ENCODE peak calls at places on chromosomes 11 and 22, in five cellular contexts. E, B, T, R and L are unnamed samples.

GRCh38 chr22:28424427-28425080 is 255.1 kb downstream of the TTC28 start:
- DNase-seq in E (peak), R (no peak), T (peak), B (no peak), L (peak)

GRCh38 chr11:128629516-128630106 is 42.3 kb upstream of the ETS1 start:
- DNase-seq in R (no peak), E (no peak), T (no peak), B (peak), L (no peak)

GRCh38 chr11:128937480-128937879 is 5.2 kb downstream of the TP53AIP1 start:
- DNase-seq in R (no peak), B (no peak), E (no peak), T (peak), L (no peak)

GRCh38 chr22:22210375-22210774 is 34.2 kb upstream of the VPREB1 start:
- DNase-seq in R (no peak), T (peak), B (no peak), E (peak), L (peak)

GRCh38 chr11:58919980-58920379 is 19.3 kb upstream of the GLYATL1 start:
- DNase-seq in R (no peak), E (no peak), B (no peak), T (no peak), L (no peak)

GRCh38 chr11:69509846-69510390 is 28.5 kb downstream of the LINC01488 start:
- DNase-seq in T (no peak), R (peak), E (no peak), B (no peak), L (no peak)

GRCh38 chr11:86523738-86524602 is 148.4 kb downstream of the ME3 start:
- DNase-seq in T (peak), R (peak), E (peak), B (no peak), L (peak)

GRCh38 chr11:73759520-73760065 is 1.3 kb downstream of the RAB6A start:
- DNase-seq in B (no peak), E (peak), R (no peak), T (peak), L (peak)

GRCh38 chr11:129728571-129728970 is 87.1 kb upstream of the TMEM45B start:
- DNase-seq in R (peak), E (no peak), B (peak), T (no peak), L (no peak)

GRCh38 chr22:40714514-40714966 is 35.3 kb downstream of the MCHR1 start:
- DNase-seq in R (no peak), T (peak), B (no peak), E (peak), L (peak)

GRCh38 chr11:93861808-93862207 is 11.4 kb upstream of the VSTM5 start:
- DNase-seq in B (no peak), T (peak), R (no peak), E (no peak), L (no peak)

GRCh38 chr11:95918720-95919119 is 5.2 kb downstream of the MTMR2 start:
- DNase-seq in R (no peak), B (no peak), T (no peak), E (no peak), L (no peak)

GRCh38 chr11:72220696-72221363 is 3.7 kb upstream of the INPPL1 start:
- DNase-seq in R (no peak), E (no peak), T (no peak), B (no peak), L (no peak)

GRCh38 chr11:64088159-64089026 is 52.7 kb downstream of the FLRT1 start:
- DNase-seq in E (no peak), B (no peak), R (no peak), T (no peak), L (no peak)

GRCh38 chr11:61761440-61762163 is 9.2 kb downstream of the MYRF start:
- DNase-seq in R (no peak), B (no peak), E (no peak), T (no peak), L (no peak)
- H3K4me3 ChIP-seq in R (no peak), B (no peak), E (no peak), T (no peak), L (no peak)

GRCh38 chr11:6900327-6900999 is 8.2 kb upstream of the OR2D2 start:
- DNase-seq in R (no peak), B (no peak), E (no peak), T (peak), L (no peak)
- TF ChIP-seq CTCF in R (peak), B (no peak), E (no peak), T (no peak), L (no peak)

GRCh38 chr11:65434667-65435179 is 12.1 kb downstream of the NEAT1 start:
- DNase-seq in R (no peak), E (no peak), T (peak), B (peak), L (peak)

GRCh38 chr11:65434057-65434666 is 11.6 kb downstream of the NEAT1 start:
- DNase-seq in B (no peak), R (no peak), E (no peak), T (peak), L (peak)

GRCh38 chr11:65435981-65436411 is 13.4 kb downstream of the NEAT1 start:
- DNase-seq in B (peak), E (no peak), T (peak), R (no peak), L (peak)

GRCh38 chr11:65436412-65437032 is 13.9 kb downstream of the NEAT1 start:
- DNase-seq in E (no peak), T (peak), B (peak), R (no peak), L (peak)

DNA sequence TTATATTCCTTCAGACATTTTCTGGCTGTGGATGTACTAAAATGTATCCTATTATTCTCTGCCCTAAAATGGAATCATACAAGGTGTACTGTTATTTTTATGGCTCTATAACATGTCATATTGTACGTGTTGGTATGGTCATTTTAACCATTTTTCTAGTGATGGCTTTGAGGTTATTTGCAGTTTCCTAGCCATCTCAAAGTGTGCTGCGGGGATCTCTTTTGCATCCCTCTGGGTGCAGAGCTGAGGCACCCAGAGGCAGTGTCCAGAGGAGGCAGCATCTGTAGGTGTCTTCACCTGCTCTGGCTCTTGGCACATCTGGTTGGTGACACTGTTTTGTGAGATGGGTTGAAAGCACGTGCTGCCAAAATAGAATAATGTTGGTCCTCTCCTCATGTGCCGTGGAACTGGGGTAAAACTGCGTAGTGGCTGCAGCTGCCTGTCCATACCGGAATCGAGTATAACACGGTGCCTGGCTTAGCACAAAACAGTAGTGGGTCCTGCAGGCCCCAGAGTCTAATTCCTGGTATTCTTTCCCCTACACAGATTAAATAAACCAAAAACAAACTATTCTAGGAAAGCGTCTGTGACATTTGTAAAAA is 12.8 kb downstream of the NEAT1 start:
- DNase-seq in T (no peak), B (peak), E (no peak), R (no peak), L (peak)
- H3K4me3 ChIP-seq in T (no peak), B (no peak), E (peak), R (no peak), L (no peak)

DNA sequence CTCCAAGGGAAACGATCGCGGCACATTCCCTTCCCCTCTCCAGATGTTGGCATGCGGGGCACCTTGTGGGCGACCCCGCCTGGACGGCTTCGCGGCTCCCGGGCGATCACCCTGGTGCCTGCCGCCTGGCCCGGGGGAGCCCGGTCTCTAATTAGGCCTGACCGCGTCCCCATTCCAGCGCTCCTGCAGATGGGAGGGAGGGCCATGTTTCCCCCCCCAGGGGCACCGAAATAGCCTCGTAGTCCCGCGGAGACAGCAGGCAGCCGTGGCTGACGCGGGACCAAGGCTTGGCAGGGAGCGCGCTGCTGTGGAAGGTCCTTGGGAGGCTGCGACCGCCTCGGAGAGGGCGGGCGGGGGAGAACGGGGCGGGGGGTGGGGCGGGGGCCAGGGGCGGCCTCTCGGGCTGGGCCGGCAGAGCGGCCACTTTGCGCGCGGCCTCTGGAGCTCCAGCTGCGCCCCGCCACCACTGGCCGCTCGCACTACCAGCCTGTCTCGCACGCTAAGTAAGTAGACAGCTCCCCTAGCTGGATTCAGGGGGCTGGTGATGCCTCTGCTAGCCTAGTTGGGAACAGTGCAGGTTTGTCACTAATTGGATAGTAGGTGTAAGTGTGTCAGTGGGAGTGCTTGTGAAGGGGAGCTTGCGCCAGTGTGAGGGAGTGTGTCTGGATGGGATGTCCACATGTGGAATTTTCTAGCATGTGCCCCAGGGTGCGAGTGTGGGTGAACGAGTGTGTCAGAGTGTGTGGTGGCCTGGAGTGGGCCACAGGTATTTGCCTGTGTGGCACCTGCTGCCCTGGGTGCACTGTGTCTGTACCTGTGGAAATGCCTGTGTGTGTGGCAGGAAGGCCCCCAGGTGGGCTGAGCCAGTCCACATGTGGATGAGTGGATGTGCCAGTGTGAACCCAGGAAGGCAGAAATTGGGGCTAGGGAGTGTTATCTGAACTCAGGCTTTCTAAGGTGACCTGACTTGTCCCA is at the start of gene INSC:
- DNase-seq in T (no peak), E (no peak), R (no peak), B (no peak), L (no peak)
- TF ChIP-seq CTCF in T (no peak), E (no peak), R (no peak), B (no peak), L (no peak)

GRCh38 chr11:20668844-20669832 is at the start of gene NELL1:
- DNase-seq in E (no peak), B (no peak), T (no peak), R (no peak), L (no peak)
- H3K4me3 ChIP-seq in E (no peak), B (no peak), T (no peak), R (no peak), L (no peak)

GRCh38 chr22:50699001-50699753 is 26.6 kb downstream of the SHANK3 start:
- DNase-seq in T (no peak), R (peak), E (no peak), B (peak), L (no peak)

GRCh38 chr22:50698546-50698945 is 25.9 kb downstream of the SHANK3 start:
- DNase-seq in R (peak), B (peak), E (no peak), T (peak), L (no peak)

GRCh38 chr22:50701076-50701419 is 28.4 kb downstream of the SHANK3 start:
- DNase-seq in E (no peak), R (peak), B (no peak), T (no peak), L (no peak)

GRCh38 chr22:50700387-50701075 is 27.9 kb downstream of the SHANK3 start:
- DNase-seq in T (no peak), E (no peak), B (peak), R (peak), L (no peak)

DNA sequence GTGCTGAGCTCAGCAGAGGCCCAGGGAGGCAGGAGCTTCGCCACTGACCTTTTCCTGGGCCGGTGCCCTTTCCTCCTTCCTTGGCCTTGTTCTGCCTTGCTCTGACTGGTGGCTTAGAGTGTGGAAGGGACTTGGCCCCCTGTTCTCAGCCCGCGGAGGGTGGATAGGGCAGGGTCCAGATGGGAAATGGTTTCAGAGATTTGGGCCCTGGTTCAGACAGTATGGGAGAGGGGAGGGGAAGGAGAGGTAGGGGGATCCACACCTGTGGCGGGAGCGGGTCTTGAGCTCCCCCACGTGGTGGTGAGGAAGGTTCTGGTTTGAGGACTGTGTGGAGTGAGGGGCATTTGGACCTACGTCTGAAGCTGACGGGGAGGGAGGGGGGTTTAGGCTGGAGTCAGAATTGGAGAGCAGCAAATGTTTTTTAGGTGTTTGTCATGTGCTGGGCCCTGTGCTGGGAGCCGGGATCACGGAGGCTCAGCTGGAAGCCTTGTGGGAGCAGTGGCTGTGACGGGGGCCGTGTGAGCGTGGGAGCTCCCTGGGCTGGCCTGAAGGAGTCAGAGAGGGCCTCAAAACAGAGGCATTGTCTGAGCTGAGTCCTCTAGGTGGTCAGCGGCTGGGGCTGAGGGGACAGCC is 27.2 kb downstream of the SHANK3 start:
- DNase-seq in R (peak), E (no peak), T (no peak), B (peak), L (no peak)
- TF ChIP-seq CTCF in R (peak), E (peak), T (no peak), B (no peak), L (peak)

DNA sequence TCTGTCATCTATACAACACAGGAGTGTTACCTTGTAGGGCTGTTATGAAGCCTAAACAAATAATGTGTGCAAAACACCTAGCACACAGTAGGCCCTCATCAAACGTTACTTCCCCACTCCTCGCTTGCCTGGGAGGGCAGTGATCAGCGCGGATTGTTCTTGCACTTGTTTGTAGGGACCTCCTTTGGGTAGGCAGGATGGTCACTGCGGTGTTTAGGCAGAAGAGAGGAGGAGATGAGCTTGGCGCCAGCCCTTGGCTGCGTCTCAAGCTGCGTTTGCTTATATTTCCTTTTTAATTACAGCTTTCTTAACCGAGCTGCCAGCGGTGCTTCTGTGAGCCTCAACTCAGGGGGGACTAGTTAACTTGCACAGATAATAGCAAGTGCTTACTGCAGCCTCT is 15.2 kb downstream of the IFT27 start:
- DNase-seq in T (no peak), E (no peak), B (no peak), R (peak), L (no peak)
- H3K4me3 ChIP-seq in T (no peak), E (no peak), B (no peak), R (no peak), L (no peak)

GRCh38 chr11:12085371-12086251 is 24.8 kb upstream of the MICAL2 start:
- DNase-seq in B (no peak), E (no peak), R (no peak), T (peak), L (no peak)
- TF ChIP-seq CTCF in B (no peak), E (no peak), R (no peak), T (no peak), L (no peak)

GRCh38 chr22:25452116-25452700 is 112.3 kb upstream of the GRK3 start:
- DNase-seq in T (peak), B (no peak), E (no peak), R (no peak), L (no peak)

GRCh38 chr22:25448435-25449051 is 115.9 kb upstream of the GRK3 start:
- DNase-seq in E (no peak), R (no peak), B (no peak), T (peak), L (peak)

GRCh38 chr22:25447689-25448434 is 116.6 kb upstream of the GRK3 start:
- DNase-seq in T (peak), B (peak), E (peak), R (peak), L (peak)

GRCh38 chr22:25451480-25452114 is 112.9 kb upstream of the GRK3 start:
- DNase-seq in T (peak), B (no peak), E (no peak), R (no peak), L (no peak)

GRCh38 chr22:25449781-25450317 is 114.6 kb upstream of the GRK3 start:
- DNase-seq in R (no peak), E (no peak), B (no peak), T (peak), L (no peak)
- H3K4me3 ChIP-seq in R (peak), E (no peak), B (no peak), T (peak), L (no peak)

DNA sequence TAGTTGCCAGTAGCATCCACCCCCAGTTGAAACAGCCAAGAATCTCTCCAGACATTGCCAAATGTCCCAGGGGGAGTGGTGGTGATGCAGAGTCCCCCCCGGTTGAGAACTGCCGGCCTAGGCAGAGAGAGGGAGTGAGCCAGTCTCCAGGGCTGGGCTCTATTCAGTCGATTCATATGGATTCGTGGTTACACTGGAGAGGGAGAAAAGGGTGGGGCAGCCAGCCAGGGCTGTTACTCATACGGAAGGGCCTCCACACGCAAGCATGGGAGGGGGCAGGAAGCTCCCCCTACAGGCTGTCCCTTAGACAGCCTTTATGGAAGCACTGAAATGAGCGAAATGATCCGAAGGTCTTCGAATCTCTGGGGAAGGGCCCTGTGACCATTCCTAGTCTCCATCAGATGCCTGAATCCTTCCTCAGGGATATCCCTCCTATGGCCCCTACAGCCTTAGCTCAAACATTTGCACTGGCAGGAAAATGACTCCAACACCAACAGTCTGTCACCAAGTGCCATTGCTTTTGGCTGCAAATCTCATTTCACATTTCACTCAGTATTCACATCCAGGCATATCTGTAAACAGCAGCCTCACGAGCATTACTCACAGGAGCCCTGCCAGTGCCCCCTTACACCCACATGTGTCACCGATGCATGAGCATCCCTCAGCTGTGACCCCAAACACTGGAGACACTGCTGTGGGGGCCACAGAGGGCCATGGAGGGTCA is 18.4 kb upstream of the TLCD5 start:
- DNase-seq in E (peak), R (peak), T (peak), B (no peak), L (peak)
- TF ChIP-seq CTCF in E (peak), R (peak), T (peak), B (no peak), L (peak)